ENCODE peak calls at places on chromosomes 13 and 19, in six cellular contexts. X is upper lobe of right lung, F is fibroblast of the aortic adventitia, U is thoracic aorta, M is endothelial cell of umbilical vein, N is WTC11. G is an unnamed sample.

GRCh38 chr19:46192990-46193650 is 36.4 kb upstream of the IGFL1 start:
- DNase-seq in X (no peak), F (peak; percentile 38), U (no peak), M (no peak), N (no peak), G (no peak)

GRCh38 chr19:51002542-51003311 is 1.3 kb upstream of the KLK8 start:
- DNase-seq in X (no peak), F (no peak), U (no peak), M (no peak), N (peak; percentile 97), G (no peak)

GRCh38 chr13:93672996-93673395 is 446.4 kb downstream of the GPC6 start:
- DNase-seq in X (no peak), F (no peak), U (no peak), M (no peak), N (no peak), G (no peak)

GRCh38 chr13:25575562-25575961 is 203.8 kb downstream of the ATP8A2 start:
- DNase-seq in X (no peak), F (no peak), U (no peak), M (no peak), N (no peak), G (no peak)

GRCh38 chr13:96822900-96823299 is 171.4 kb downstream of the OXGR1 start:
- DNase-seq in X (no peak), F (peak; percentile 31), U (no peak), M (peak; percentile 9), N (peak; percentile 55), G (no peak)

GRCh38 chr19:50315773-50316448 is 13.3 kb downstream of the KCNC3 start:
- DNase-seq in X (no peak), F (no peak), U (no peak), M (no peak), N (peak; percentile 75), G (no peak)

GRCh38 chr19:50639121-50640112 is at the start of gene SYT3:
- DNase-seq in X (peak; percentile 79), F (peak; percentile 18), U (no peak), M (no peak), N (peak; percentile 83), G (peak; percentile 38)

GRCh38 chr13:51590966-51591627 is 6.8 kb downstream of the WDFY2 start:
- DNase-seq in X (no peak), F (peak; percentile 93), U (no peak), M (peak; percentile 44), N (no peak), G (no peak)

GRCh38 chr19:48868196-48868886 is at the start of gene PLEKHA4:
- DNase-seq in X (peak; percentile 82), F (peak; percentile 57), U (no peak), M (peak; percentile 37), N (peak; percentile 51), G (no peak)

GRCh38 chr19:13984875-13985741 is 21.0 kb downstream of the RFX1 start:
- DNase-seq in X (peak; percentile 88), F (no peak), U (no peak), M (no peak), N (no peak), G (no peak)

GRCh38 chr19:40519352-40520322 is 52.8 kb downstream of the SPTBN4 start:
- DNase-seq in X (peak; percentile 76), F (no peak), U (no peak), M (no peak), N (peak; percentile 68), G (no peak)

GRCh38 chr19:31497709-31498108 is 148.5 kb upstream of the TSHZ3 start:
- DNase-seq in X (no peak), F (no peak), U (no peak), M (no peak), N (no peak), G (no peak)

GRCh38 chr13:42820450-42820849 is 39.1 kb downstream of the FAM216B start:
- DNase-seq in X (no peak), F (peak; percentile 59), U (no peak), M (no peak), N (no peak), G (no peak)

GRCh38 chr13:42814868-42815267 is 33.5 kb downstream of the FAM216B start:
- DNase-seq in X (no peak), F (peak; percentile 87), U (no peak), M (no peak), N (no peak), G (no peak)

GRCh38 chr13:42815686-42816085 is 34.3 kb downstream of the FAM216B start:
- DNase-seq in X (no peak), F (peak; percentile 11), U (no peak), M (peak; percentile 4), N (no peak), G (no peak)

GRCh38 chr13:42819712-42820111 is 38.3 kb downstream of the FAM216B start:
- DNase-seq in X (no peak), F (no peak), U (no peak), M (no peak), N (no peak), G (no peak)

DNA sequence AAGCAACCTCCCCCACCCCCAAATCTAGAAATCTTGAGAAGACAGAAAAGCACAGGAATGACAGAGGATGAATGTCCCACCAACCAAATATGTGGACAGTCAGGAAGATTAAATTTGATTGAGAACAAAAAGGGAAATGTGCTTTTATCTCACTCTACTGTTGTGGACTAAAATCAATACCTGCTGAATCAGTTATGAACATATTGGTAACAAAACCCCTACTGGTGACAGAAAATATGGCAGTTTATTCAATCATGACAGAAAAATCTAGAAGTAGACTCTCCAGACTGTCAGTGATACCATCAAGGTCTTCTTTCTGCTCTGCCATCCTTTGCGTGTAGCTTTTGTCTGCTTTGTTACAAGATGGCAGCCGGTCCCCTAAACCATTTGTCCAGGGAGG is 35.2 kb downstream of the FAM216B start:
- DNase-seq in X (no peak), F (no peak), U (no peak), M (no peak), N (no peak), G (no peak)
- TF ChIP-seq CTCF in X (no peak), F (peak; percentile 31), U (no peak), M (no peak), N (no peak), G (peak; percentile 22)

GRCh38 chr19:58475714-58476497 is at the start of gene ZNF446:
- DNase-seq in X (peak; percentile 97), F (peak; percentile 97), U (peak; percentile 97), M (peak; percentile 97), N (peak; percentile 96), G (peak; percentile 85)
- TF ChIP-seq CTCF in X (peak; percentile 18), F (no peak), U (no peak), M (no peak), N (no peak), G (no peak)

GRCh38 chr19:19113040-19113541 is 25.2 kb downstream of the TMEM161A start:
- DNase-seq in X (no peak), F (peak; percentile 30), U (no peak), M (no peak), N (peak; percentile 62), G (no peak)
- TF ChIP-seq CTCF in X (no peak), F (peak; percentile 8), U (no peak), M (no peak), N (no peak), G (no peak)

DNA sequence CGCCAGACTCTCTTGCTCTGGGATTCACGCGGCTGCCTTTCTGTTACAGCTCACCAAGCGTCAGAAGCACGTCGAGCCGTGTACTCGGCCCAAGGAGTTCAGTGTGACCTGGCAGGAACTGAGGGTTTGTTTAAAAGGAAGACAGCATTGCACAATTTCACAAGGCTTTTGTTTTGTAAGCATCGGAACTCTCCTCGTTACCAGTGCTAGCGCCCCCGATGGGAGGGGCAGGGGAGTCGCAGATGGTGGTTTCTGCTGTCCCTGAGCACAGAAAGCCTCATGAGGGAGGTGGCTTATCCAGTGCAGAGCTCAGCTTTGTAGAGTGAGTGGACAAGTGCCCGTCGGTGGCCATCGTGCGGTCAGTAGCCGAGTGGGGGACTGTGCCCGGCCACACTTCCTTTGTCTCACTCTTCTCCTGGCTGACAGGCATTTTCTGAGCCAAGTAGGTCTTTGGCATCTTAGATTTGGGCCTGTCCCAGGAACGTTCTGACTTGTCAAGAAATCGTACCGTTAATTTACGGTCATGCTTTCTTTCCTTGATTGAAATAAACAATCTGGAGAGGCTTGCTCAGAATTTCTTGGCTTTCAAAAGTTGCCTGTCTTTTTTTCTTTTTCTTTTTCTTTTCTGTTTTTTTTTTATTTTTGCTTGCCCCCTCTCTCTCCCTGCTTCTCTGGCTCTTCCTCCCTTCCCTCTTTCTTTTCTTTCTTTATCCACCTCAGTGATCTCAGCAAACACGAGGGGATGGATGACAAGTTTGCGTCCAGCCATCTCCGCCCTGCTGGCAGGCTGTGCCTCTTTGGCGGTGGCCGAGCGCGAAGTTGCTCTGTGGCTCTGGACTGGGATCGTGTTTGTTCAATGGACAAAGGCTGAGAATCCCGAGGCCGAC is 7.7 kb downstream of the KDM4B start:
- DNase-seq in X (peak; percentile 87), F (peak; percentile 98), U (peak; percentile 59), M (peak; percentile 58), N (peak; percentile 65), G (no peak)
- TF ChIP-seq CTCF in X (peak; percentile 61), F (peak; percentile 66), U (peak; percentile 38), M (peak; percentile 38), N (peak; percentile 33), G (no peak)

GRCh38 chr13:113848020-113848419 is 15.9 kb downstream of the GAS6 start:
- DNase-seq in X (no peak), F (no peak), U (no peak), M (no peak), N (no peak), G (no peak)
- TF ChIP-seq CTCF in X (no peak), F (no peak), U (no peak), M (no peak), N (no peak), G (no peak)

GRCh38 chr19:4065430-4066175 is 1.1 kb downstream of the ZBTB7A start:
- DNase-seq in X (peak; percentile 98), F (peak; percentile 97), U (peak; percentile 77), M (peak; percentile 94), N (peak; percentile 97), G (peak; percentile 96)
- TF ChIP-seq CTCF in X (no peak), F (no peak), U (peak; percentile 12), M (no peak), N (no peak), G (no peak)